ENCODE peak calls at places on chromosomes 11 and 22, in eight cellular contexts. One of them, this sample, is unnamed.

GRCh38 chr11:119803726-119804294 is 74.8 kb upstream of the NECTIN1 start:
- DNase-seq in psoas muscle: no peak
- DNase-seq in HFFc6: no peak
- DNase-seq in GM13977: no peak
- DNase-seq in fibroblast of lung: no peak
- DNase-seq in GM10248: no peak
- DNase-seq in uterus: no peak
- DNase-seq in fibroblast of mammary gland: no peak
- DNase-seq in this sample: no peak

GRCh38 chr11:95884364-95884763 is 39.5 kb downstream of the MTMR2 start:
- DNase-seq in fibroblast of mammary gland: peak; percentile 82
- DNase-seq in fibroblast of lung: peak; percentile 70
- DNase-seq in HFFc6: peak; percentile 10
- DNase-seq in psoas muscle: no peak
- DNase-seq in uterus: no peak
- DNase-seq in GM13977: no peak
- DNase-seq in GM10248: no peak
- DNase-seq in this sample: no peak

GRCh38 chr11:31442086-31442485 is 67.3 kb downstream of the IMMP1L start:
- DNase-seq in uterus: no peak
- DNase-seq in fibroblast of lung: no peak
- DNase-seq in HFFc6: no peak
- DNase-seq in GM10248: no peak
- DNase-seq in fibroblast of mammary gland: no peak
- DNase-seq in psoas muscle: no peak
- DNase-seq in GM13977: no peak
- DNase-seq in this sample: no peak

GRCh38 chr11:105298630-105299029 is 159.1 kb upstream of the CARD18 start:
- DNase-seq in fibroblast of mammary gland: peak; percentile 35
- DNase-seq in psoas muscle: no peak
- DNase-seq in HFFc6: peak; percentile 11
- DNase-seq in uterus: no peak
- DNase-seq in GM13977: no peak
- DNase-seq in GM10248: no peak
- DNase-seq in fibroblast of lung: no peak
- DNase-seq in this sample: no peak

GRCh38 chr22:19634576-19634975 is 79.7 kb upstream of the SEPTIN5 start:
- DNase-seq in GM13977: no peak
- DNase-seq in uterus: no peak
- DNase-seq in fibroblast of lung: no peak
- DNase-seq in fibroblast of mammary gland: no peak
- DNase-seq in HFFc6: no peak
- DNase-seq in psoas muscle: no peak
- DNase-seq in GM10248: no peak
- DNase-seq in this sample: no peak

GRCh38 chr11:7672960-7673723 is at the start of gene CYB5R2:
- DNase-seq in uterus: peak; percentile 84
- DNase-seq in GM13977: peak; percentile 53
- DNase-seq in fibroblast of lung: peak; percentile 59
- DNase-seq in GM10248: peak; percentile 76
- DNase-seq in HFFc6: peak; percentile 46
- DNase-seq in psoas muscle: peak; percentile 75
- DNase-seq in fibroblast of mammary gland: peak; percentile 43
- DNase-seq in this sample: peak; percentile 80

GRCh38 chr11:110095554-110095953 is 2.4 kb downstream of the ZC3H12C start:
- DNase-seq in psoas muscle: no peak
- DNase-seq in fibroblast of lung: no peak
- DNase-seq in uterus: no peak
- DNase-seq in HFFc6: no peak
- DNase-seq in GM10248: no peak
- DNase-seq in fibroblast of mammary gland: peak; percentile 68
- DNase-seq in GM13977: no peak
- DNase-seq in this sample: no peak

GRCh38 chr11:122103366-122103765 is 12.6 kb downstream of the BLID start:
- DNase-seq in uterus: no peak
- DNase-seq in HFFc6: no peak
- DNase-seq in fibroblast of lung: peak; percentile 52
- DNase-seq in fibroblast of mammary gland: peak; percentile 87
- DNase-seq in psoas muscle: no peak
- DNase-seq in GM10248: no peak
- DNase-seq in GM13977: no peak
- DNase-seq in this sample: no peak

GRCh38 chr11:131687291-131688055 is 317.1 kb downstream of the NTM start:
- DNase-seq in fibroblast of lung: no peak
- DNase-seq in GM13977: no peak
- DNase-seq in fibroblast of mammary gland: no peak
- DNase-seq in HFFc6: no peak
- DNase-seq in psoas muscle: no peak
- DNase-seq in GM10248: no peak
- DNase-seq in uterus: no peak
- DNase-seq in this sample: no peak

GRCh38 chr11:6927030-6927617 is 898 bp downstream of the ZNF215 start:
- DNase-seq in GM10248: peak; percentile 43
- DNase-seq in fibroblast of mammary gland: no peak
- DNase-seq in GM13977: peak; percentile 42
- DNase-seq in fibroblast of lung: peak; percentile 17
- DNase-seq in uterus: no peak
- DNase-seq in psoas muscle: no peak
- DNase-seq in HFFc6: no peak
- DNase-seq in this sample: no peak

GRCh38 chr11:130002352-130002845 is at the start of gene PRDM10:
- DNase-seq in GM10248: peak; percentile 91
- DNase-seq in fibroblast of lung: peak; percentile 94
- DNase-seq in fibroblast of mammary gland: peak; percentile 87
- DNase-seq in HFFc6: peak; percentile 84
- DNase-seq in GM13977: peak; percentile 93
- DNase-seq in psoas muscle: peak; percentile 96
- DNase-seq in uterus: peak; percentile 93
- DNase-seq in this sample: peak; percentile 87

GRCh38 chr11:12693485-12694181 is 19.4 kb downstream of the TEAD1 start:
- DNase-seq in uterus: peak; percentile 79
- DNase-seq in fibroblast of mammary gland: peak; percentile 99
- DNase-seq in GM10248: no peak
- DNase-seq in HFFc6: peak; percentile 97
- DNase-seq in fibroblast of lung: peak; percentile 99
- DNase-seq in psoas muscle: peak; percentile 32
- DNase-seq in GM13977: no peak
- DNase-seq in this sample: no peak

GRCh38 chr22:26324150-26324549 is 104.9 kb upstream of the ASPHD2 start:
- DNase-seq in HFFc6: no peak
- DNase-seq in psoas muscle: no peak
- DNase-seq in fibroblast of lung: no peak
- DNase-seq in GM13977: no peak
- DNase-seq in fibroblast of mammary gland: no peak
- DNase-seq in GM10248: no peak
- DNase-seq in uterus: no peak
- DNase-seq in this sample: no peak

GRCh38 chr22:46792841-46793261 is 30.4 kb downstream of the TBC1D22A start:
- DNase-seq in GM13977: no peak
- DNase-seq in fibroblast of mammary gland: no peak
- DNase-seq in uterus: no peak
- DNase-seq in fibroblast of lung: no peak
- DNase-seq in psoas muscle: no peak
- DNase-seq in GM10248: no peak
- DNase-seq in HFFc6: no peak
- DNase-seq in this sample: no peak

GRCh38 chr22:45612451-45612901 is 59.2 kb upstream of the ATXN10 start:
- DNase-seq in uterus: peak; percentile 32
- DNase-seq in GM10248: no peak
- DNase-seq in GM13977: no peak
- DNase-seq in fibroblast of lung: peak; percentile 87
- DNase-seq in fibroblast of mammary gland: peak; percentile 93
- DNase-seq in HFFc6: peak; percentile 82
- DNase-seq in psoas muscle: peak; percentile 82
- DNase-seq in this sample: peak; percentile 19

GRCh38 chr11:74849525-74850391 is 99.1 kb downstream of the XRRA1 start:
- DNase-seq in GM10248: no peak
- DNase-seq in uterus: no peak
- DNase-seq in GM13977: no peak
- DNase-seq in fibroblast of lung: peak; percentile 60
- DNase-seq in fibroblast of mammary gland: peak; percentile 94
- DNase-seq in HFFc6: peak; percentile 60
- DNase-seq in psoas muscle: peak; percentile 56
- DNase-seq in this sample: peak; percentile 16

GRCh38 chr11:60989108-60989650 is 17.7 kb downstream of the CD6 start:
- DNase-seq in psoas muscle: no peak
- DNase-seq in fibroblast of mammary gland: no peak
- DNase-seq in GM13977: no peak
- DNase-seq in HFFc6: no peak
- DNase-seq in fibroblast of lung: no peak
- DNase-seq in GM10248: no peak
- DNase-seq in uterus: no peak
- DNase-seq in this sample: no peak

GRCh38 chr11:125128450-125128849 is 17.0 kb upstream of the TMEM218 start:
- DNase-seq in GM13977: no peak
- DNase-seq in HFFc6: peak; percentile 58
- DNase-seq in GM10248: no peak
- DNase-seq in uterus: no peak
- DNase-seq in fibroblast of lung: peak; percentile 87
- DNase-seq in psoas muscle: no peak
- DNase-seq in fibroblast of mammary gland: peak; percentile 68
- DNase-seq in this sample: no peak

GRCh38 chr22:24421428-24421931 is 5.9 kb upstream of the ADORA2A start:
- DNase-seq in GM13977: peak; percentile 80
- DNase-seq in HFFc6: no peak
- DNase-seq in psoas muscle: no peak
- DNase-seq in GM10248: peak; percentile 69
- DNase-seq in fibroblast of mammary gland: no peak
- DNase-seq in uterus: no peak
- DNase-seq in fibroblast of lung: no peak
- DNase-seq in this sample: no peak
- TF ChIP-seq CTCF in GM13977: peak; percentile 43
- TF ChIP-seq CTCF in HFFc6: peak; percentile 56
- TF ChIP-seq CTCF in psoas muscle: no peak
- TF ChIP-seq CTCF in GM10248: peak; percentile 28
- TF ChIP-seq CTCF in fibroblast of mammary gland: no peak
- TF ChIP-seq CTCF in uterus: no peak
- TF ChIP-seq CTCF in fibroblast of lung: no peak
- TF ChIP-seq CTCF in this sample: no peak

DNA sequence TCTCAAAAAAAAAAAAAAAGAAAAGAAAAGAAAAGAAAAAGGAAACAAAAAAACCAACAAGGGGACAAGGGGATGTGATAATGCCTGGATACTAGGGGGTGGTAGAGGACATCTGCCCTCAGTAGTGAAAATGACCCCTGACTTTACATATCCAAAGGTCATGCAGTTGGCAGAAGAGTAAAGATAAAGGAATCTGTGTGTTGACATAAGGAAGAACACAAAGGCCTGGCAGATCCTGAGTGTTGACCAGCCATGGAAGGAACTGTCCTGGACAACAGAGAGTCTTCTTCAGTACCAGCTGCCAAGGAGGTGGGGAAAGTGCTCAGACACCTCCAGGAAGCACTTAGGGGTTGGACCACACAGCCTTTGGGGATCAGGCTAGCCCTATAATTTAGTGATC is 12.6 kb downstream of the SLC43A1 start:
- DNase-seq in GM10248: no peak
- DNase-seq in psoas muscle: no peak
- DNase-seq in HFFc6: no peak
- DNase-seq in fibroblast of lung: no peak
- DNase-seq in GM13977: no peak
- DNase-seq in fibroblast of mammary gland: no peak
- DNase-seq in uterus: no peak
- DNase-seq in this sample: no peak
- TF ChIP-seq CTCF in GM10248: no peak
- TF ChIP-seq CTCF in psoas muscle: no peak
- TF ChIP-seq CTCF in HFFc6: no peak
- TF ChIP-seq CTCF in fibroblast of lung: no peak
- TF ChIP-seq CTCF in GM13977: no peak
- TF ChIP-seq CTCF in fibroblast of mammary gland: no peak
- TF ChIP-seq CTCF in uterus: no peak
- TF ChIP-seq CTCF in this sample: no peak

GRCh38 chr11:80727315-80727714 is 1286.5 kb upstream of the TENM4 start:
- DNase-seq in fibroblast of lung: peak; percentile 45
- DNase-seq in GM13977: peak; percentile 7
- DNase-seq in fibroblast of mammary gland: peak; percentile 13
- DNase-seq in psoas muscle: no peak
- DNase-seq in HFFc6: no peak
- DNase-seq in uterus: no peak
- DNase-seq in GM10248: peak; percentile 8
- DNase-seq in this sample: peak; percentile 5
- TF ChIP-seq CTCF in fibroblast of lung: peak; percentile 54
- TF ChIP-seq CTCF in GM13977: peak; percentile 45
- TF ChIP-seq CTCF in fibroblast of mammary gland: peak; percentile 19
- TF ChIP-seq CTCF in psoas muscle: no peak
- TF ChIP-seq CTCF in HFFc6: no peak
- TF ChIP-seq CTCF in uterus: no peak
- TF ChIP-seq CTCF in GM10248: peak; percentile 34
- TF ChIP-seq CTCF in this sample: no peak

GRCh38 chr11:69496202-69496557 is 14.7 kb downstream of the LINC01488 start:
- DNase-seq in fibroblast of lung: no peak
- DNase-seq in GM10248: no peak
- DNase-seq in fibroblast of mammary gland: no peak
- DNase-seq in psoas muscle: peak; percentile 21
- DNase-seq in uterus: no peak
- DNase-seq in GM13977: no peak
- DNase-seq in HFFc6: no peak
- DNase-seq in this sample: no peak

GRCh38 chr11:69498614-69499175 is 17.2 kb downstream of the LINC01488 start:
- DNase-seq in psoas muscle: no peak
- DNase-seq in fibroblast of lung: no peak
- DNase-seq in GM13977: no peak
- DNase-seq in HFFc6: no peak
- DNase-seq in uterus: no peak
- DNase-seq in fibroblast of mammary gland: no peak
- DNase-seq in GM10248: no peak
- DNase-seq in this sample: no peak

GRCh38 chr11:69496631-69497220 is 15.3 kb downstream of the LINC01488 start:
- DNase-seq in fibroblast of mammary gland: no peak
- DNase-seq in psoas muscle: no peak
- DNase-seq in HFFc6: no peak
- DNase-seq in GM13977: no peak
- DNase-seq in uterus: no peak
- DNase-seq in fibroblast of lung: no peak
- DNase-seq in GM10248: no peak
- DNase-seq in this sample: no peak

GRCh38 chr11:69495441-69496201 is 14.2 kb downstream of the LINC01488 start:
- DNase-seq in GM10248: no peak
- DNase-seq in uterus: no peak
- DNase-seq in GM13977: no peak
- DNase-seq in HFFc6: no peak
- DNase-seq in fibroblast of lung: no peak
- DNase-seq in fibroblast of mammary gland: no peak
- DNase-seq in psoas muscle: peak; percentile 7
- DNase-seq in this sample: no peak

DNA sequence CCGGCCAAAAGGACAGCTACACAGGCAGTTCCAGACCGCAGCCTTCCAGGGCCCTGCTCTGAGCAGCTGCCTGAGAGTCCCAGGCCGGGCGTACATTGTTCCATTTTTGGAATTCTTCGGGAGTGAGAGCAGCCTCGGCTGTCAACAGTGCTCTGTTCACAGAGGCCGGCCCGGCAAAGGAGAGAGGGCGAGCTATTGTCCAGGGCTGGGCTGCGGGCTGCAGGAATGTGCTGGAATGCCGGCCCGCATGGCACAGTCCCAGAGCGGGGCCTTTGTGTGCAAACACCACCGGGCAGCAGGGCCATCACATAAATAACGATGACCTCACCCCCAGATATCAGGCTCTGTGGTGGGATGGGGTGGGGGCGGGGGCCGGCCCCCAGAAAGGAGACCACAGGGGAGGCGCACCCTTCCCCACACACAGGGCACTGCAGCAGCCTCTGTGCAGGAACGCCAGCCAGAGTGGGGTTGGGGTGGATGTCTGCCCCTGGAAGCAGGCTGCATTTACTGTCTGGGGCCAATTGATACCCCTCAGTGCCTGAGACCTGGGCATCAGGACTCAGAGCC is 15.8 kb downstream of the LINC01488 start:
- DNase-seq in uterus: peak; percentile 68
- DNase-seq in fibroblast of mammary gland: peak; percentile 94
- DNase-seq in GM10248: no peak
- DNase-seq in fibroblast of lung: peak; percentile 94
- DNase-seq in psoas muscle: peak; percentile 87
- DNase-seq in GM13977: no peak
- DNase-seq in HFFc6: peak; percentile 96
- DNase-seq in this sample: peak; percentile 48
- TF ChIP-seq CTCF in uterus: no peak
- TF ChIP-seq CTCF in fibroblast of mammary gland: no peak
- TF ChIP-seq CTCF in GM10248: no peak
- TF ChIP-seq CTCF in fibroblast of lung: no peak
- TF ChIP-seq CTCF in psoas muscle: no peak
- TF ChIP-seq CTCF in GM13977: no peak
- TF ChIP-seq CTCF in HFFc6: no peak
- TF ChIP-seq CTCF in this sample: no peak

This sample was measured in nephron progenitor cell.